ENCODE peak calls at places on chromosome X, in eight cellular contexts. O is Daoy; X is suprapubic skin; C is NCI-H345; Q is stimulated activated CD8-positive, alpha-beta memory T cell treated with anti-CD3 and anti-CD28 coated beads, Interleukin-15, amount 100 ng/mL, for 4 hours; D is choroid plexus epithelial cell; A is stimulated activated CD4-positive, alpha-beta T cell treated with anti-CD3 and anti-CD28 coated beads, Interleukin-4, amount 100 ng/mL, for 24 hours; T is activated T-helper 1 cell treated with anti-CD3 and anti-CD28 coated beads, Interleukin-12 subunit alpha, Interleukin-12 subunit beta, Interleukin-2, Interleukin-4 antibody, amounts not matched to agents 30 ng/mL and 10 ng/mL and 1 ng/mL, durations not matched to agents 14 hours and 24 hours and 36 hours. P is an unnamed sample.

GRCh38 chrX:12269484-12269883 is 131.2 kb downstream of the FRMPD4 start:
- DNase-seq in T (no peak), D (no peak), A (no peak), O (no peak), Q (no peak), C (no peak), X (no peak), P (no peak)

GRCh38 chrX:18210470-18210869 is 10.2 kb downstream of the BEND2 start:
- DNase-seq in O (no peak), X (no peak), A (no peak), T (no peak), D (peak), Q (no peak), C (peak), P (no peak)

GRCh38 chrX:136879001-136879667 is 1.4 kb downstream of the RBMX start:
- DNase-seq in X (no peak), D (peak), O (no peak), A (no peak), C (peak), Q (no peak), T (no peak), P (no peak)

GRCh38 chrX:65697915-65698796 is 30.7 kb downstream of the MSN start:
- DNase-seq in Q (peak), O (peak), T (peak), X (no peak), D (peak), A (peak), C (no peak), P (no peak)

GRCh38 chrX:2351999-2352995 is 148.5 kb downstream of the DHRSX start:
- DNase-seq in X (no peak), D (peak), T (no peak), C (no peak), Q (no peak), A (no peak), O (peak), P (no peak)

GRCh38 chrX:649166-649565 is 18.6 kb downstream of the SHOX start:
- DNase-seq in T (no peak), A (no peak), C (no peak), O (no peak), Q (no peak), D (no peak), X (no peak), P (no peak)

GRCh38 chrX:47283015-47283771 is 50.4 kb downstream of the USP11 start:
- DNase-seq in O (peak), C (peak), A (peak), T (peak), D (peak), Q (no peak), X (no peak), P (no peak)

GRCh38 chrX:10756365-10756915 is 136.1 kb upstream of the MID1 start:
- DNase-seq in Q (no peak), T (no peak), A (no peak), C (no peak), O (peak), X (no peak), D (peak), P (peak)

GRCh38 chrX:723781-724180 is 93.2 kb downstream of the SHOX start:
- DNase-seq in T (no peak), O (no peak), D (no peak), A (no peak), Q (no peak), X (no peak), C (no peak), P (no peak)

GRCh38 chrX:102712967-102713677 is 874 bp downstream of the GPRASP2 start:
- DNase-seq in X (no peak), Q (no peak), C (peak), O (peak), D (peak), T (no peak), A (peak), P (no peak)

GRCh38 chrX:153372949-153373348 is 28.2 kb downstream of the PNMA6E start:
- DNase-seq in D (no peak), T (no peak), O (no peak), X (no peak), Q (no peak), A (no peak), C (peak), P (no peak)

GRCh38 chrX:153457827-153458466 is 12.1 kb upstream of the TREX2 start:
- DNase-seq in O (no peak), A (no peak), C (no peak), D (no peak), Q (no peak), T (no peak), X (no peak), P (no peak)

GRCh38 chrX:110671068-110671803 is 124.4 kb downstream of the CHRDL1 start:
- DNase-seq in O (no peak), X (no peak), C (no peak), T (no peak), A (no peak), Q (no peak), D (no peak), P (no peak)

GRCh38 chrX:112731793-112732192 is 52.1 kb upstream of the LHFPL1 start:
- DNase-seq in C (no peak), A (no peak), X (no peak), Q (no peak), O (no peak), T (no peak), D (peak), P (no peak)

GRCh38 chrX:99242001-99242400 is 1168.1 kb downstream of the PCDH19 start:
- DNase-seq in Q (no peak), X (no peak), T (no peak), A (no peak), D (no peak), C (no peak), O (no peak), P (no peak)

GRCh38 chrX:143664302-143664701 is 28.4 kb upstream of the SLITRK4 start:
- DNase-seq in T (no peak), C (peak), Q (no peak), D (peak), O (no peak), X (no peak), A (no peak), P (no peak)

GRCh38 chrX:139720136-139720535 is 12.2 kb upstream of the MCF2 start:
- DNase-seq in C (no peak), D (peak), A (no peak), O (peak), T (no peak), Q (no peak), X (no peak), P (no peak)

GRCh38 chrX:42809569-42809968 is 31.6 kb upstream of the PPP1R2C start:
- DNase-seq in T (no peak), Q (no peak), C (no peak), X (no peak), D (no peak), O (no peak), A (no peak), P (no peak)

GRCh38 chrX:9340619-9341304 is 124.1 kb upstream of the TBL1X start:
- DNase-seq in O (no peak), Q (no peak), A (peak), T (no peak), D (peak), X (no peak), C (no peak), P (no peak)

GRCh38 chrX:102138064-102138463 is 4.2 kb downstream of the TCEAL6 start:
- DNase-seq in C (no peak), X (no peak), O (no peak), A (no peak), T (no peak), D (no peak), Q (no peak), P (no peak)